ENCODE peak calls at places on chromosomes 4 and X, in nine cellular contexts. Y is iris pigment epithelial cell; U is NCI-H1436; Z is M059J; B is thoracic aorta; C is activated CD4-positive, CD25-positive, alpha-beta regulatory T cell treated with anti-CD3 and anti-CD28 coated beads, Interleukin-2, amount 50 U/mL, for 16 hours; H is stimulated activated CD8-positive, alpha-beta memory T cell treated with anti-CD3 and anti-CD28 coated beads, Interleukin-7, amount 100 ng/mL, for 1 hour; E is AG20443; N is substantia nigra. L is an unnamed sample.

GRCh38 chrX:29530520-29530919 is 684.8 kb upstream of the MAGEB2 start:
- DNase-seq in Y (peak), U (no peak), Z (peak), B (no peak), C (no peak), H (no peak), E (peak), N (no peak), L (no peak)

GRCh38 chrX:27186671-27187070 is 276.5 kb downstream of the PPP4R3C start:
- DNase-seq in Y (peak), U (no peak), Z (peak), B (no peak), C (no peak), H (no peak), E (peak), N (no peak), L (no peak)

GRCh38 chrX:11334165-11334564 is 41.0 kb downstream of the AMELX start:
- DNase-seq in Y (no peak), U (no peak), Z (peak), B (no peak), C (no peak), H (no peak), E (no peak), N (no peak), L (no peak)

GRCh38 chrX:40719218-40719617 is 16.1 kb downstream of the MED14 start:
- DNase-seq in Y (peak), U (no peak), Z (peak), B (no peak), C (no peak), H (no peak), E (no peak), N (no peak), L (no peak)

GRCh38 chr4:79150820-79151416 is 174.9 kb downstream of the NAA11 start:
- DNase-seq in Y (no peak), U (no peak), Z (no peak), B (no peak), C (no peak), H (no peak), E (no peak), N (no peak), L (no peak)

GRCh38 chr4:119233750-119234149 is 21.2 kb downstream of the USP53 start:
- DNase-seq in Y (peak), U (no peak), Z (no peak), B (no peak), C (no peak), H (no peak), E (no peak), N (no peak), L (no peak)

GRCh38 chr4:141410839-141411238 is 190.1 kb downstream of the ZNF330 start:
- DNase-seq in Y (no peak), U (no peak), Z (no peak), B (no peak), C (no peak), H (no peak), E (peak), N (no peak), L (no peak)

GRCh38 chrX:10239611-10240064 is 82.9 kb downstream of the CLCN4 start:
- DNase-seq in Y (peak), U (no peak), Z (peak), B (no peak), C (no peak), H (no peak), E (peak), N (no peak), L (no peak)

GRCh38 chrX:139202742-139203410 is 327.7 kb upstream of the F9 start:
- DNase-seq in Y (no peak), U (no peak), Z (no peak), B (no peak), C (no peak), H (no peak), E (no peak), N (no peak), L (no peak)

GRCh38 chrX:120001787-120002186 is 58.2 kb upstream of the NKAP start:
- DNase-seq in Y (no peak), U (no peak), Z (no peak), B (no peak), C (no peak), H (no peak), E (no peak), N (no peak), L (no peak)

L was measured in amygdala.